ENCODE peak calls at places on chromosomes 11 and 22, in six cellular contexts. W, O, B, D, G and Z are unnamed samples.

GRCh38 chr11:17221968-17222367 is 14.2 kb upstream of the PIK3C2A start:
- DNase-seq in O (peak; percentile 76), G (peak; percentile 51), W (peak; percentile 65), D (no peak), B (no peak), Z (no peak)

GRCh38 chr11:118001494-118001971 is 15.3 kb downstream of the IL10RA start:
- DNase-seq in D (no peak), W (peak; percentile 95), B (no peak), O (no peak), G (no peak), Z (no peak)

GRCh38 chr11:101945418-101945817 is 29.1 kb upstream of the ANGPTL5 start:
- DNase-seq in W (peak; percentile 2), B (no peak), D (no peak), G (no peak), O (no peak), Z (no peak)

GRCh38 chr11:92152245-92152644 is 72.4 kb upstream of the FAT3 start:
- DNase-seq in B (peak; percentile 8), O (no peak), G (no peak), D (no peak), W (no peak), Z (no peak)

GRCh38 chr11:117180020-117180419 is 1.5 kb downstream of the SIDT2 start:
- DNase-seq in W (peak; percentile 79), G (no peak), B (peak; percentile 41), O (peak; percentile 48), D (no peak), Z (no peak)

GRCh38 chr11:110968348-110969062 is 256.3 kb upstream of the ARHGAP20 start:
- DNase-seq in O (no peak), W (no peak), G (peak; percentile 69), B (no peak), D (no peak), Z (no peak)

GRCh38 chr22:25795437-25795836 is 53.4 kb downstream of the MYO18B start:
- DNase-seq in B (no peak), O (no peak), D (no peak), W (no peak), G (no peak), Z (no peak)

GRCh38 chr11:86699036-86699791 is 26.8 kb upstream of the ME3 start:
- DNase-seq in O (no peak), G (peak; percentile 63), B (no peak), D (no peak), W (no peak), Z (no peak)

GRCh38 chr22:37982151-37982838 is 2.1 kb downstream of the SOX10 start:
- DNase-seq in B (no peak), O (no peak), D (no peak), G (no peak), W (no peak), Z (no peak)

GRCh38 chr11:119933164-119933563 is 204.2 kb upstream of the NECTIN1 start:
- DNase-seq in O (no peak), W (no peak), D (no peak), G (no peak), B (no peak), Z (no peak)

GRCh38 chr22:44821741-44822425 is 69.5 kb downstream of the ARHGAP8 start:
- DNase-seq in O (no peak), G (no peak), B (no peak), D (no peak), W (no peak), Z (no peak)

GRCh38 chr11:100220801-100221200 is 466.3 kb upstream of the ARHGAP42 start:
- DNase-seq in D (no peak), W (no peak), O (no peak), G (no peak), B (no peak), Z (no peak)

GRCh38 chr11:68890490-68891231 is 13.0 kb downstream of the MRPL21 start:
- DNase-seq in O (peak; percentile 98), W (no peak), D (no peak), G (peak; percentile 98), B (no peak), Z (peak; percentile 64)

GRCh38 chr22:44702479-44703219 is 645 bp downstream of the PRR5 start:
- DNase-seq in O (peak; percentile 53), G (peak; percentile 62), D (no peak), W (no peak), B (peak; percentile 66), Z (no peak)

GRCh38 chr11:125772834-125773505 is 5.7 kb downstream of the PATE2 start:
- DNase-seq in O (peak; percentile 90), D (no peak), W (no peak), G (peak; percentile 3), B (no peak), Z (no peak)

GRCh38 chr11:35615911-35616900 is 2.1 kb upstream of the FJX1 start:
- DNase-seq in B (no peak), G (peak; percentile 85), D (no peak), O (peak; percentile 77), W (peak; percentile 74), Z (no peak)

GRCh38 chr11:10303558-10304363 is 1.1 kb upstream of the ADM start:
- DNase-seq in W (peak; percentile 37), D (no peak), G (peak; percentile 86), B (peak; percentile 76), O (peak; percentile 68), Z (no peak)

GRCh38 chr11:109946322-109946846 is 146.8 kb upstream of the ZC3H12C start:
- DNase-seq in W (peak; percentile 99), G (peak; percentile 97), B (peak; percentile 78), D (no peak), O (peak; percentile 96), Z (peak; percentile 88)

GRCh38 chr11:119709638-119710346 is 19.2 kb downstream of the NECTIN1 start:
- DNase-seq in W (peak; percentile 86), G (peak; percentile 77), B (peak; percentile 83), O (peak; percentile 96), D (no peak), Z (no peak)

GRCh38 chr11:133403900-133404299 is 128.4 kb downstream of the OPCML start:
- DNase-seq in O (no peak), G (no peak), D (no peak), W (peak; percentile 46), B (peak; percentile 35), Z (no peak)